ENCODE peak calls at places on chromosomes 12 and 14, in seven cellular contexts. B is WERI-Rb-1, H is lower leg skin, D is fibroblast of the aortic adventitia, R is PC-3, V is fibroblast of mammary gland, Y is LNCaP clone FGC. J is an unnamed sample.

GRCh38 chr14:24072436-24072835 is 1.1 kb downstream of the CPNE6 start:
- DNase-seq in B (no peak), H (no peak), D (no peak), R (no peak), V (no peak), Y (no peak), J (no peak)

GRCh38 chr14:104546021-104546491 is 33.5 kb upstream of the C14orf180 start:
- DNase-seq in B (no peak), H (no peak), D (no peak), R (no peak), V (no peak), Y (no peak), J (no peak)

GRCh38 chr12:49357099-49357678 is 10.1 kb upstream of the SPATS2 start:
- DNase-seq in B (no peak), H (no peak), D (peak; percentile 87), R (peak; percentile 85), V (peak; percentile 80), Y (no peak), J (peak; percentile 76)

GRCh38 chr12:96186902-96187301 is 7.3 kb upstream of the ELK3 start:
- DNase-seq in B (no peak), H (no peak), D (no peak), R (no peak), V (no peak), Y (peak; percentile 38), J (no peak)

GRCh38 chr12:23066095-23066494 is 441.1 kb downstream of the ETNK1 start:
- DNase-seq in B (no peak), H (no peak), D (peak; percentile 28), R (no peak), V (peak; percentile 70), Y (no peak), J (no peak)

GRCh38 chr12:116864371-116865160 is 16.7 kb downstream of the HRK start:
- DNase-seq in B (no peak), H (peak; percentile 15), D (peak; percentile 85), R (peak; percentile 92), V (peak; percentile 70), Y (no peak), J (peak; percentile 85)

GRCh38 chr12:122646568-122647220 is 56.5 kb downstream of the HCAR2 start:
- DNase-seq in B (no peak), H (peak; percentile 37), D (peak; percentile 51), R (peak; percentile 76), V (peak; percentile 90), Y (no peak), J (peak; percentile 86)

GRCh38 chr14:73105050-73105449 is 31.3 kb upstream of the PSEN1 start:
- DNase-seq in B (no peak), H (no peak), D (no peak), R (no peak), V (peak; percentile 21), Y (peak; percentile 99), J (no peak)

GRCh38 chr12:75428767-75429166 is 37.9 kb downstream of the GLIPR1L2 start:
- DNase-seq in B (no peak), H (no peak), D (no peak), R (no peak), V (no peak), Y (no peak), J (no peak)

GRCh38 chr12:11992515-11992914 is 78.2 kb upstream of the BCL2L14 start:
- DNase-seq in B (no peak), H (no peak), D (no peak), R (no peak), V (no peak), Y (no peak), J (no peak)

GRCh38 chr12:75294338-75294737 is 35.8 kb downstream of the CAPS2 start:
- DNase-seq in B (no peak), H (no peak), D (no peak), R (no peak), V (no peak), Y (no peak), J (no peak)

GRCh38 chr14:104749111-104749649 is 3.8 kb upstream of the SIVA1 start:
- DNase-seq in B (peak; percentile 72), H (no peak), D (peak; percentile 61), R (peak; percentile 70), V (peak; percentile 28), Y (no peak), J (peak; percentile 77)

GRCh38 chr14:20436363-20436755 is 393 bp upstream of the KLHL33 start:
- DNase-seq in B (no peak), H (no peak), D (peak; percentile 76), R (no peak), V (peak; percentile 76), Y (no peak), J (peak; percentile 77)

GRCh38 chr14:23327947-23328744 is 6.9 kb downstream of the PABPN1 start:
- DNase-seq in B (peak; percentile 74), H (peak; percentile 65), D (peak; percentile 87), R (peak; percentile 79), V (peak; percentile 82), Y (peak; percentile 47), J (peak; percentile 75)

GRCh38 chr14:71574976-71575375 is 357.3 kb upstream of the RGS6 start:
- DNase-seq in B (no peak), H (no peak), D (peak; percentile 92), R (peak; percentile 89), V (peak; percentile 74), Y (no peak), J (peak; percentile 86)

GRCh38 chr12:91215940-91216454 is 33.4 kb upstream of the DCN start:
- DNase-seq in B (no peak), H (peak; percentile 47), D (peak; percentile 72), R (no peak), V (peak; percentile 79), Y (no peak), J (peak; percentile 70)

GRCh38 chr12:58364389-58365086 is 423.2 kb downstream of the ATP23 start:
- DNase-seq in B (no peak), H (no peak), D (peak; percentile 99), R (peak; percentile 98), V (peak; percentile 99), Y (no peak), J (peak; percentile 99)

GRCh38 chr14:50763386-50764007 is 67.5 kb downstream of the NIN start:
- DNase-seq in B (no peak), H (no peak), D (peak; percentile 15), R (peak; percentile 99), V (peak; percentile 97), Y (peak; percentile 96), J (peak; percentile 97)

GRCh38 chr12:108457006-108457733 is 57.9 kb upstream of the FICD start:
- DNase-seq in B (peak; percentile 22), H (peak; percentile 23), D (peak; percentile 45), R (peak; percentile 73), V (peak; percentile 57), Y (no peak), J (peak; percentile 66)

GRCh38 chr12:47777151-47777550 is 4.1 kb downstream of the SLC48A1 start:
- DNase-seq in B (no peak), H (no peak), D (no peak), R (no peak), V (no peak), Y (no peak), J (no peak)

GRCh38 chr12:47778842-47779241 is 5.8 kb downstream of the SLC48A1 start:
- DNase-seq in B (no peak), H (no peak), D (no peak), R (no peak), V (no peak), Y (no peak), J (no peak)

GRCh38 chr12:47777741-47778558 is 4.9 kb downstream of the SLC48A1 start:
- DNase-seq in B (no peak), H (no peak), D (no peak), R (no peak), V (no peak), Y (no peak), J (peak; percentile 39)

GRCh38 chr12:47779943-47780504 is 7.0 kb downstream of the SLC48A1 start:
- DNase-seq in B (no peak), H (no peak), D (no peak), R (no peak), V (no peak), Y (no peak), J (no peak)

DNA sequence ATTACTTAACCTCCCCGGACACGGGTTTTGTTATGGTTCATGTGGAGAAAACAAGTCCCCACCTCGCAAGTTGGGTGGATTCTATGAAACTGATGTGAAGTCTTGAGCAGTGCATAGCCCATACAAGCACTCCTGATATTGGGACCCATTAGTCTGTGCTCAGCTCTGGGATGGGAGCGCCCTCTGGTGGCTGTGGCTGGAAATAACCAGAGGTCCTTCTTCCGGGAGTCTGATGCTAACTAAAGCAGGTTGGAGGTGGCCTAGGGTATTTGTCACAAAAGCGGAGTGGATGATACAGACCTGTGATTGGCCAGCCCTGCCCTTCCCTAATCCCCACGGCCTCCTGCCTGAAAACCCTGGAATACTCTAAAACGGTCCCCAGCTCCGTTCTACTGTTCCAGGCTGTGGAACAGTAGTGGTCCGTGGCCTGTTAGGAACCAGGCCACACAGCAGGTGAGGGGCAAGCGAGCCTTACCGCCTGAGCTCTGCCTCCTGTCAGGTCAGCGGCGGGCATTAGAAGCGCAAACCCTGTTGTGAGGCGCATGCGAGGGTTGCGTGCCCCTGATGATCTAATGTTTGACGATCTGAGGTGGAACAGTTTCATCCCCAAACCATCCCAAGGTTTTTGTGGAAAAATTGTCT is 6.4 kb downstream of the SLC48A1 start:
- DNase-seq in B (peak; percentile 86), H (peak; percentile 90), D (peak; percentile 90), R (peak; percentile 94), V (peak; percentile 81), Y (peak; percentile 36), J (peak; percentile 81)
- H3K4me3 ChIP-seq in B (no peak overlapping the region), H (no peak overlapping the region), D (no peak overlapping the region), R (no peak overlapping the region), V (no peak overlapping the region), Y (no peak overlapping the region), J (no peak overlapping the region)

GRCh38 chr12:87116778-87117177 is 860.6 kb upstream of the MGAT4C start:
- DNase-seq in B (no peak), H (no peak), D (no peak), R (no peak), V (no peak), Y (no peak), J (no peak)
- TF ChIP-seq CTCF in B (no peak), H (no peak), D (no peak), R (no peak), V (no peak), Y (no peak), J (no peak)

GRCh38 chr14:51836417-51836816 is 24.0 kb upstream of the GNG2 start:
- DNase-seq in B (no peak), H (no peak), D (no peak), R (no peak), V (no peak), Y (no peak), J (no peak)
- H3K4me3 ChIP-seq in B (no peak overlapping the region), H (no peak overlapping the region), D (no peak overlapping the region), R (no peak overlapping the region), V (no peak overlapping the region), Y (no peak overlapping the region), J (no peak overlapping the region)

DNA sequence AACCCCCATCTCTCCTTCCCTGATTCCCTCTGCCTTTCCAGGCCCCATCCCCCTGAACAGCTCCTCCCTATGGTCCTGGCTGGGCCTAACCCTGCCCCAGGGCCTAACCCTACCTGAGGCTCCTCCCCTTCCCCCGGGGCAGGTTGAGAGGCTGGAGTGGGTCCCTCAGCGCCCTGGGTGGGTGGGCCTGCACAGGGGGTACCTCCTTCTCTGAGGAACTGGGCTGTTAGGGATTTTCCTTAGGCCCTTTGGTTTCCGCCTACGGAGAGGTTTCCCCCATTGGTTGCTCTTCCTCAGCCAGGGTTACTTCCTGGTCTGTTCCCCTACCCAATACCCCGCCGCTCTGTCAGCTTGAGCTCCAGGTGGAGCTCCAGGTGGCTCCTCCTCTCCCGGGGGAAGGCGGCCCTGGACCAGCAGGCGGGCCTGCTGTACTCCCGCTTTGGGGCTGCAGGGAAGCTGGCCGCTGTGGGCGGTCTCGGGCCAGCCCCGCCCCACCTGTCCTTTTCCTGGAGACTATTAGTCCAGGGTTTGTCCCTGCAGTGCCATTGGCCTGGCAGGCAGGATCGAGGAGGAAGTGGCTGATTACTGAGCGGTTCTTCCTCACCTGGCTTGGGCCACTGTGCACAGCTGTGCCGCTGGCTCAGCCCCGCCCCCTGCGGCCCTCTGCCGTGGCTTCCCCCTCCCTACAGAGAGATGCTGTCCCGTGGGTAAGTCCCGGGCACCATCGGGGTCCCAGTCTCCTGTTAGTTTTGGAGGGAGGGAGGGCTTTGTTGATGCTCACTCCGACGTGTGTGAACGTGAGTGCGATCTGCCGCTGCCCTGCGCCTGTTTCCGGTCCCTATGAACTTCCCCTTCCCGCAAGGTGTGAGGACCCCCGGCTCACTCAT is 2.5 kb downstream of the C12orf57 start:
- DNase-seq in B (peak; percentile 97), H (no peak), D (no peak), R (peak; percentile 94), V (no peak), Y (peak; percentile 97), J (no peak)
- TF ChIP-seq CTCF in B (no peak), H (no peak), D (no peak), R (no peak), V (no peak), Y (peak; percentile 7), J (no peak)